ENCODE peak calls at places on chromosomes 3 and 15, in eight cellular contexts. One of them, this sample, is unnamed.

GRCh38 chr15:75112278-75112847 is 89.0 kb downstream of the PPCDC start:
- DNase-seq in activated effector memory CD4-positive, alpha-beta T cell treated with anti-CD3 and anti-CD28 coated beads, Interleukin-2, amount 50 U/mL, for 16 hours: no peak
- DNase-seq in A549: no peak
- DNase-seq in activated gamma-delta T cell treated with Interleukin-2 at 50 U/mL for 16 hours: no peak
- DNase-seq in GM23248: no peak
- DNase-seq in epithelial cell of esophagus: peak; percentile 42
- DNase-seq in foreskin fibroblast: no peak
- DNase-seq in stimulated activated CD8-positive, alpha-beta memory T cell treated with anti-CD3 and anti-CD28 coated beads, Interleukin-4, amount 100 ng/mL, for 1 hour: no peak
- DNase-seq in this sample: no peak

GRCh38 chr3:58073315-58074125 is 65.3 kb downstream of the FLNB start:
- DNase-seq in activated effector memory CD4-positive, alpha-beta T cell treated with anti-CD3 and anti-CD28 coated beads, Interleukin-2, amount 50 U/mL, for 16 hours: no peak
- DNase-seq in A549: no peak
- DNase-seq in GM23248: peak; percentile 33
- DNase-seq in foreskin fibroblast: no peak
- DNase-seq in activated gamma-delta T cell treated with Interleukin-2 at 50 U/mL for 16 hours: no peak
- DNase-seq in stimulated activated CD8-positive, alpha-beta memory T cell treated with anti-CD3 and anti-CD28 coated beads, Interleukin-4, amount 100 ng/mL, for 1 hour: no peak
- DNase-seq in epithelial cell of esophagus: no peak
- DNase-seq in this sample: no peak

GRCh38 chr3:39917060-39917773 is 107.8 kb downstream of the MYRIP start:
- DNase-seq in foreskin fibroblast: peak; percentile 34
- DNase-seq in activated effector memory CD4-positive, alpha-beta T cell treated with anti-CD3 and anti-CD28 coated beads, Interleukin-2, amount 50 U/mL, for 16 hours: no peak
- DNase-seq in epithelial cell of esophagus: peak; percentile 67
- DNase-seq in stimulated activated CD8-positive, alpha-beta memory T cell treated with anti-CD3 and anti-CD28 coated beads, Interleukin-4, amount 100 ng/mL, for 1 hour: no peak
- DNase-seq in GM23248: peak; percentile 80
- DNase-seq in activated gamma-delta T cell treated with Interleukin-2 at 50 U/mL for 16 hours: no peak
- DNase-seq in A549: no peak
- DNase-seq in this sample: no peak

GRCh38 chr15:75508741-75509532 is 57.4 kb upstream of the SIN3A start:
- DNase-seq in A549: peak; percentile 33
- DNase-seq in epithelial cell of esophagus: peak; percentile 49
- DNase-seq in activated effector memory CD4-positive, alpha-beta T cell treated with anti-CD3 and anti-CD28 coated beads, Interleukin-2, amount 50 U/mL, for 16 hours: no peak
- DNase-seq in stimulated activated CD8-positive, alpha-beta memory T cell treated with anti-CD3 and anti-CD28 coated beads, Interleukin-4, amount 100 ng/mL, for 1 hour: no peak
- DNase-seq in activated gamma-delta T cell treated with Interleukin-2 at 50 U/mL for 16 hours: peak; percentile 5
- DNase-seq in GM23248: peak; percentile 70
- DNase-seq in foreskin fibroblast: peak; percentile 33
- DNase-seq in this sample: no peak

GRCh38 chr3:127053450-127053849 is 70.5 kb downstream of the PLXNA1 start:
- DNase-seq in A549: no peak
- DNase-seq in foreskin fibroblast: no peak
- DNase-seq in GM23248: no peak
- DNase-seq in epithelial cell of esophagus: no peak
- DNase-seq in activated gamma-delta T cell treated with Interleukin-2 at 50 U/mL for 16 hours: no peak
- DNase-seq in activated effector memory CD4-positive, alpha-beta T cell treated with anti-CD3 and anti-CD28 coated beads, Interleukin-2, amount 50 U/mL, for 16 hours: peak; percentile 49
- DNase-seq in stimulated activated CD8-positive, alpha-beta memory T cell treated with anti-CD3 and anti-CD28 coated beads, Interleukin-4, amount 100 ng/mL, for 1 hour: no peak
- DNase-seq in this sample: no peak

GRCh38 chr3:46542344-46542743 is 23.8 kb downstream of the LRRC2 start:
- DNase-seq in activated effector memory CD4-positive, alpha-beta T cell treated with anti-CD3 and anti-CD28 coated beads, Interleukin-2, amount 50 U/mL, for 16 hours: no peak
- DNase-seq in foreskin fibroblast: no peak
- DNase-seq in activated gamma-delta T cell treated with Interleukin-2 at 50 U/mL for 16 hours: no peak
- DNase-seq in epithelial cell of esophagus: no peak
- DNase-seq in stimulated activated CD8-positive, alpha-beta memory T cell treated with anti-CD3 and anti-CD28 coated beads, Interleukin-4, amount 100 ng/mL, for 1 hour: no peak
- DNase-seq in GM23248: peak; percentile 49
- DNase-seq in A549: no peak
- DNase-seq in this sample: no peak

GRCh38 chr15:70098461-70099166 is 897 bp upstream of the TLE3 start:
- DNase-seq in stimulated activated CD8-positive, alpha-beta memory T cell treated with anti-CD3 and anti-CD28 coated beads, Interleukin-4, amount 100 ng/mL, for 1 hour: no peak
- DNase-seq in GM23248: peak; percentile 68
- DNase-seq in activated effector memory CD4-positive, alpha-beta T cell treated with anti-CD3 and anti-CD28 coated beads, Interleukin-2, amount 50 U/mL, for 16 hours: peak; percentile 78
- DNase-seq in epithelial cell of esophagus: peak; percentile 20
- DNase-seq in foreskin fibroblast: peak; percentile 24
- DNase-seq in activated gamma-delta T cell treated with Interleukin-2 at 50 U/mL for 16 hours: peak; percentile 11
- DNase-seq in A549: peak; percentile 54
- DNase-seq in this sample: peak; percentile 24

GRCh38 chr3:195558602-195559001 is 15.5 kb upstream of the PPP1R2 start:
- DNase-seq in GM23248: peak; percentile 41
- DNase-seq in stimulated activated CD8-positive, alpha-beta memory T cell treated with anti-CD3 and anti-CD28 coated beads, Interleukin-4, amount 100 ng/mL, for 1 hour: no peak
- DNase-seq in foreskin fibroblast: no peak
- DNase-seq in activated effector memory CD4-positive, alpha-beta T cell treated with anti-CD3 and anti-CD28 coated beads, Interleukin-2, amount 50 U/mL, for 16 hours: no peak
- DNase-seq in epithelial cell of esophagus: peak; percentile 74
- DNase-seq in activated gamma-delta T cell treated with Interleukin-2 at 50 U/mL for 16 hours: peak; percentile 24
- DNase-seq in A549: no peak
- DNase-seq in this sample: no peak

GRCh38 chr15:63372753-63373152 is 8.9 kb downstream of the CA12 start:
- DNase-seq in epithelial cell of esophagus: no peak
- DNase-seq in stimulated activated CD8-positive, alpha-beta memory T cell treated with anti-CD3 and anti-CD28 coated beads, Interleukin-4, amount 100 ng/mL, for 1 hour: no peak
- DNase-seq in GM23248: peak; percentile 88
- DNase-seq in A549: no peak
- DNase-seq in activated gamma-delta T cell treated with Interleukin-2 at 50 U/mL for 16 hours: no peak
- DNase-seq in foreskin fibroblast: peak; percentile 93
- DNase-seq in activated effector memory CD4-positive, alpha-beta T cell treated with anti-CD3 and anti-CD28 coated beads, Interleukin-2, amount 50 U/mL, for 16 hours: peak; percentile 42
- DNase-seq in this sample: no peak

GRCh38 chr15:65286069-65286703 is 497 bp downstream of the PARP16 start:
- DNase-seq in activated gamma-delta T cell treated with Interleukin-2 at 50 U/mL for 16 hours: no peak
- DNase-seq in epithelial cell of esophagus: peak; percentile 21
- DNase-seq in stimulated activated CD8-positive, alpha-beta memory T cell treated with anti-CD3 and anti-CD28 coated beads, Interleukin-4, amount 100 ng/mL, for 1 hour: no peak
- DNase-seq in GM23248: peak; percentile 61
- DNase-seq in A549: no peak
- DNase-seq in foreskin fibroblast: no peak
- DNase-seq in activated effector memory CD4-positive, alpha-beta T cell treated with anti-CD3 and anti-CD28 coated beads, Interleukin-2, amount 50 U/mL, for 16 hours: no peak
- DNase-seq in this sample: no peak

GRCh38 chr3:60758169-60758568 is 493.1 kb downstream of the FHIT start:
- DNase-seq in epithelial cell of esophagus: no peak
- DNase-seq in GM23248: no peak
- DNase-seq in activated gamma-delta T cell treated with Interleukin-2 at 50 U/mL for 16 hours: no peak
- DNase-seq in foreskin fibroblast: no peak
- DNase-seq in stimulated activated CD8-positive, alpha-beta memory T cell treated with anti-CD3 and anti-CD28 coated beads, Interleukin-4, amount 100 ng/mL, for 1 hour: no peak
- DNase-seq in A549: no peak
- DNase-seq in activated effector memory CD4-positive, alpha-beta T cell treated with anti-CD3 and anti-CD28 coated beads, Interleukin-2, amount 50 U/mL, for 16 hours: no peak
- DNase-seq in this sample: no peak

GRCh38 chr15:73605759-73606423 is 27.3 kb downstream of the NPTN start:
- DNase-seq in foreskin fibroblast: no peak
- DNase-seq in activated effector memory CD4-positive, alpha-beta T cell treated with anti-CD3 and anti-CD28 coated beads, Interleukin-2, amount 50 U/mL, for 16 hours: no peak
- DNase-seq in GM23248: no peak
- DNase-seq in epithelial cell of esophagus: no peak
- DNase-seq in A549: no peak
- DNase-seq in activated gamma-delta T cell treated with Interleukin-2 at 50 U/mL for 16 hours: no peak
- DNase-seq in stimulated activated CD8-positive, alpha-beta memory T cell treated with anti-CD3 and anti-CD28 coated beads, Interleukin-4, amount 100 ng/mL, for 1 hour: no peak
- DNase-seq in this sample: no peak

GRCh38 chr15:89778861-89779260 is 2.7 kb downstream of the MESP2 start:
- DNase-seq in activated effector memory CD4-positive, alpha-beta T cell treated with anti-CD3 and anti-CD28 coated beads, Interleukin-2, amount 50 U/mL, for 16 hours: no peak
- DNase-seq in stimulated activated CD8-positive, alpha-beta memory T cell treated with anti-CD3 and anti-CD28 coated beads, Interleukin-4, amount 100 ng/mL, for 1 hour: no peak
- DNase-seq in foreskin fibroblast: no peak
- DNase-seq in GM23248: no peak
- DNase-seq in epithelial cell of esophagus: no peak
- DNase-seq in A549: no peak
- DNase-seq in activated gamma-delta T cell treated with Interleukin-2 at 50 U/mL for 16 hours: no peak
- DNase-seq in this sample: no peak

GRCh38 chr15:58327958-58328357 is 103.8 kb upstream of the LIPC start:
- DNase-seq in epithelial cell of esophagus: no peak
- DNase-seq in activated effector memory CD4-positive, alpha-beta T cell treated with anti-CD3 and anti-CD28 coated beads, Interleukin-2, amount 50 U/mL, for 16 hours: no peak
- DNase-seq in GM23248: no peak
- DNase-seq in activated gamma-delta T cell treated with Interleukin-2 at 50 U/mL for 16 hours: no peak
- DNase-seq in foreskin fibroblast: no peak
- DNase-seq in stimulated activated CD8-positive, alpha-beta memory T cell treated with anti-CD3 and anti-CD28 coated beads, Interleukin-4, amount 100 ng/mL, for 1 hour: no peak
- DNase-seq in A549: no peak
- DNase-seq in this sample: no peak

GRCh38 chr3:46124216-46125143 is 83.6 kb downstream of the CCR1 start:
- DNase-seq in activated gamma-delta T cell treated with Interleukin-2 at 50 U/mL for 16 hours: no peak
- DNase-seq in A549: no peak
- DNase-seq in GM23248: peak; percentile 22
- DNase-seq in epithelial cell of esophagus: no peak
- DNase-seq in foreskin fibroblast: peak; percentile 23
- DNase-seq in stimulated activated CD8-positive, alpha-beta memory T cell treated with anti-CD3 and anti-CD28 coated beads, Interleukin-4, amount 100 ng/mL, for 1 hour: no peak
- DNase-seq in activated effector memory CD4-positive, alpha-beta T cell treated with anti-CD3 and anti-CD28 coated beads, Interleukin-2, amount 50 U/mL, for 16 hours: no peak
- DNase-seq in this sample: no peak

GRCh38 chr15:64731012-64731806 is 44.2 kb downstream of the RBPMS2 start:
- DNase-seq in stimulated activated CD8-positive, alpha-beta memory T cell treated with anti-CD3 and anti-CD28 coated beads, Interleukin-4, amount 100 ng/mL, for 1 hour: peak; percentile 74
- DNase-seq in activated effector memory CD4-positive, alpha-beta T cell treated with anti-CD3 and anti-CD28 coated beads, Interleukin-2, amount 50 U/mL, for 16 hours: peak; percentile 94
- DNase-seq in foreskin fibroblast: peak; percentile 43
- DNase-seq in GM23248: peak; percentile 83
- DNase-seq in A549: peak; percentile 77
- DNase-seq in epithelial cell of esophagus: peak; percentile 86
- DNase-seq in activated gamma-delta T cell treated with Interleukin-2 at 50 U/mL for 16 hours: peak; percentile 88
- DNase-seq in this sample: peak; percentile 58

GRCh38 chr3:157373783-157374182 is 62.9 kb upstream of the PTX3 start:
- DNase-seq in activated gamma-delta T cell treated with Interleukin-2 at 50 U/mL for 16 hours: no peak
- DNase-seq in foreskin fibroblast: peak; percentile 75
- DNase-seq in stimulated activated CD8-positive, alpha-beta memory T cell treated with anti-CD3 and anti-CD28 coated beads, Interleukin-4, amount 100 ng/mL, for 1 hour: no peak
- DNase-seq in activated effector memory CD4-positive, alpha-beta T cell treated with anti-CD3 and anti-CD28 coated beads, Interleukin-2, amount 50 U/mL, for 16 hours: no peak
- DNase-seq in epithelial cell of esophagus: no peak
- DNase-seq in GM23248: peak; percentile 32
- DNase-seq in A549: no peak
- DNase-seq in this sample: no peak

GRCh38 chr3:191455257-191455952 is 5.6 kb upstream of the PYDC2 start:
- DNase-seq in epithelial cell of esophagus: no peak
- DNase-seq in activated effector memory CD4-positive, alpha-beta T cell treated with anti-CD3 and anti-CD28 coated beads, Interleukin-2, amount 50 U/mL, for 16 hours: no peak
- DNase-seq in stimulated activated CD8-positive, alpha-beta memory T cell treated with anti-CD3 and anti-CD28 coated beads, Interleukin-4, amount 100 ng/mL, for 1 hour: no peak
- DNase-seq in activated gamma-delta T cell treated with Interleukin-2 at 50 U/mL for 16 hours: no peak
- DNase-seq in GM23248: no peak
- DNase-seq in foreskin fibroblast: no peak
- DNase-seq in A549: no peak
- DNase-seq in this sample: no peak

GRCh38 chr3:186079925-186080324 is 29.0 kb downstream of the ETV5 start:
- DNase-seq in foreskin fibroblast: no peak
- DNase-seq in epithelial cell of esophagus: no peak
- DNase-seq in stimulated activated CD8-positive, alpha-beta memory T cell treated with anti-CD3 and anti-CD28 coated beads, Interleukin-4, amount 100 ng/mL, for 1 hour: no peak
- DNase-seq in A549: no peak
- DNase-seq in GM23248: no peak
- DNase-seq in activated effector memory CD4-positive, alpha-beta T cell treated with anti-CD3 and anti-CD28 coated beads, Interleukin-2, amount 50 U/mL, for 16 hours: no peak
- DNase-seq in activated gamma-delta T cell treated with Interleukin-2 at 50 U/mL for 16 hours: no peak
- DNase-seq in this sample: no peak

GRCh38 chr3:22960326-22960984 is 242.7 kb upstream of the UBE2E2 start:
- DNase-seq in epithelial cell of esophagus: peak; percentile 52
- DNase-seq in GM23248: peak; percentile 65
- DNase-seq in activated effector memory CD4-positive, alpha-beta T cell treated with anti-CD3 and anti-CD28 coated beads, Interleukin-2, amount 50 U/mL, for 16 hours: no peak
- DNase-seq in activated gamma-delta T cell treated with Interleukin-2 at 50 U/mL for 16 hours: no peak
- DNase-seq in foreskin fibroblast: peak; percentile 17
- DNase-seq in stimulated activated CD8-positive, alpha-beta memory T cell treated with anti-CD3 and anti-CD28 coated beads, Interleukin-4, amount 100 ng/mL, for 1 hour: no peak
- DNase-seq in A549: peak; percentile 27
- DNase-seq in this sample: no peak

This sample was measured in T-helper 22 cell.